ENCODE peak calls at places on chromosomes 2 and 18, in ten cellular contexts. X, D, W, M, L, H, N, Z, B and I are unnamed samples.

GRCh38 chr2:234694244-234695013 is 197.5 kb upstream of the ARL4C start:
- DNase-seq in X (no peak), D (no peak), W (no peak), M (no peak), L (no peak), H (no peak), N (no peak), Z (no peak), B (no peak), I (no peak)

GRCh38 chr2:230974096-230974913 is 21.6 kb upstream of the SPATA3 start:
- DNase-seq in X (no peak), D (no peak), W (no peak), M (no peak), L (no peak), H (no peak), N (no peak), Z (peak), B (no peak), I (no peak)

GRCh38 chr18:80246656-80247402 is 485 bp downstream of the PARD6G start:
- DNase-seq in X (no peak), D (no peak), W (peak), M (peak), L (peak), H (no peak), N (peak), Z (no peak), B (no peak), I (no peak)

GRCh38 chr2:29001791-29002190 is 20.7 kb downstream of the TOGARAM2 start:
- DNase-seq in X (no peak), D (no peak), W (no peak), M (no peak), L (no peak), H (no peak), N (no peak), Z (peak), B (no peak), I (no peak)

GRCh38 chr18:77206676-77207370 is 42.8 kb upstream of the GALR1 start:
- DNase-seq in X (no peak), D (no peak), W (no peak), M (no peak), L (no peak), H (no peak), N (no peak), Z (no peak), B (no peak), I (no peak)

GRCh38 chr2:221876016-221876415 is 303.9 kb upstream of the EPHA4 start:
- DNase-seq in X (no peak), D (no peak), W (no peak), M (no peak), L (no peak), H (no peak), N (no peak), Z (no peak), B (no peak), I (no peak)

GRCh38 chr2:168371273-168371992 is 84.6 kb upstream of the CERS6 start:
- DNase-seq in X (no peak), D (no peak), W (no peak), M (no peak), L (no peak), H (no peak), N (no peak), Z (no peak), B (no peak), I (no peak)

GRCh38 chr2:223868005-223868404 is 30.6 kb upstream of the AP1S3 start:
- DNase-seq in X (no peak), D (no peak), W (no peak), M (no peak), L (no peak), H (no peak), N (no peak), Z (no peak), B (no peak), I (no peak)

GRCh38 chr2:143217512-143218136 is 88.4 kb downstream of the ARHGAP15 start:
- DNase-seq in X (no peak), D (no peak), W (no peak), M (no peak), L (no peak), H (no peak), N (no peak), Z (no peak), B (no peak), I (no peak)

GRCh38 chr2:29401994-29402393 is 286.8 kb downstream of the CLIP4 start:
- DNase-seq in X (no peak), D (no peak), W (no peak), M (no peak), L (peak), H (no peak), N (no peak), Z (no peak), B (no peak), I (no peak)

GRCh38 chr2:74768401-74768914 is 65.5 kb upstream of the HK2 start:
- DNase-seq in X (no peak), D (no peak), W (no peak), M (no peak), L (no peak), H (no peak), N (no peak), Z (no peak), B (no peak), I (no peak)
- H3K27ac ChIP-seq in X (no peak), D (no peak), W (no peak), M (no peak), L (no peak), H (no peak), N (no peak), Z (no peak), B (no peak), I (no peak)

GRCh38 chr18:49560277-49561126 is 1.4 kb upstream of the LIPG start:
- DNase-seq in X (no peak), D (no peak), W (peak), M (peak), L (peak), H (no peak), N (no peak), Z (no peak), B (peak), I (no peak)
- H3K27ac ChIP-seq in X (no peak), D (no peak), W (peak), M (no peak), L (no peak), H (no peak), N (no peak), Z (no peak), B (peak), I (no peak)

GRCh38 chr2:232539298-232540231 is at the start of gene CHRNG:
- DNase-seq in X (no peak), D (no peak), W (peak), M (peak), L (no peak), H (no peak), N (no peak), Z (no peak), B (peak), I (no peak)
- H3K27ac ChIP-seq in X (no peak), D (no peak), W (no peak), M (no peak), L (no peak), H (no peak), N (no peak), Z (no peak), B (no peak), I (no peak)

DNA sequence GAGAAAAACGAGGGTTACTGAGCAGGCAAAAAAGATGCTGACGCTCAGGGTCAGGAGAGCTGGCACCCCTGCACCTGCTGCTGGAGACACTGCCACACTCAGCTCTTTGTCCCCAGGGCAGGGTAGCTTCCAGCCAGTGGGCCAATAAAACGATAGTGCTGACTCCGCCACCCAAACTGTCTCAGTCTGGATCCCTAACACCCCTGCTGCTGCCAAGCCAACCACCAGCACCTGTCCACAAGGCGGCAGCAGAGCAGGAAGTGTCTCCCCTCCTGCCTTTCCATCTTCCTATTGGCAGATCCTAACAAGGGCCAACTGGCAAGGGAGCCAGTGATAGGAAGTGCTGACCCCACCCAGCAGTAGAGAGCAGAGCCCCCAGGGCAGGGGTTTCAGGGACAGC is 531.5 kb upstream of the SALL3 start:
- DNase-seq in X (no peak), D (no peak), W (no peak), M (no peak), L (no peak), H (no peak), N (no peak), Z (no peak), B (no peak), I (no peak)
- H3K27ac ChIP-seq in X (no peak), D (no peak), W (no peak), M (no peak), L (no peak), H (no peak), N (no peak), Z (no peak), B (no peak), I (no peak)

GRCh38 chr2:198060277-198060676 is 255.9 kb downstream of the PLCL1 start:
- DNase-seq in X (no peak), D (no peak), W (no peak), M (no peak), L (no peak), H (no peak), N (no peak), Z (no peak), B (no peak), I (no peak)

GRCh38 chr2:198062826-198063225 is 258.4 kb downstream of the PLCL1 start:
- DNase-seq in X (no peak), D (no peak), W (no peak), M (no peak), L (no peak), H (no peak), N (no peak), Z (no peak), B (no peak), I (no peak)

GRCh38 chr2:198063242-198063641 is 258.8 kb downstream of the PLCL1 start:
- DNase-seq in X (no peak), D (no peak), W (no peak), M (no peak), L (no peak), H (no peak), N (no peak), Z (no peak), B (no peak), I (no peak)

GRCh38 chr2:198056836-198057235 is 252.4 kb downstream of the PLCL1 start:
- DNase-seq in X (no peak), D (no peak), W (no peak), M (no peak), L (no peak), H (no peak), N (no peak), Z (no peak), B (no peak), I (no peak)

GRCh38 chr2:198059800-198060199 is 255.4 kb downstream of the PLCL1 start:
- DNase-seq in X (no peak), D (no peak), W (no peak), M (no peak), L (no peak), H (no peak), N (no peak), Z (no peak), B (no peak), I (no peak)
- H3K27ac ChIP-seq in X (no peak), D (no peak), W (no peak), M (no peak), L (no peak), H (no peak), N (no peak), Z (no peak), B (no peak), I (no peak)

GRCh38 chr2:42569116-42569711 is 782 bp downstream of the MTA3 start:
- DNase-seq in X (no peak), D (no peak), W (peak), M (no peak), L (peak), H (no peak), N (no peak), Z (no peak), B (no peak), I (no peak)

GRCh38 chr2:42568431-42569115 is at the start of gene MTA3:
- DNase-seq in X (no peak), D (no peak), W (peak), M (peak), L (peak), H (no peak), N (peak), Z (peak), B (peak), I (peak)

GRCh38 chr2:42566837-42567251 is 1.6 kb upstream of the MTA3 start:
- DNase-seq in X (no peak), D (no peak), W (no peak), M (no peak), L (no peak), H (no peak), N (no peak), Z (no peak), B (no peak), I (no peak)

GRCh38 chr2:42567389-42567788 is 1.0 kb upstream of the MTA3 start:
- DNase-seq in X (no peak), D (no peak), W (peak), M (no peak), L (no peak), H (no peak), N (no peak), Z (no peak), B (no peak), I (no peak)

GRCh38 chr2:42567806-42568429 is 514 bp upstream of the MTA3 start:
- DNase-seq in X (no peak), D (no peak), W (peak), M (no peak), L (peak), H (no peak), N (no peak), Z (no peak), B (peak), I (peak)
- H3K27ac ChIP-seq in X (peak), D (peak), W (peak), M (peak), L (peak), H (no peak), N (peak), Z (no peak), B (peak), I (peak)

DNA sequence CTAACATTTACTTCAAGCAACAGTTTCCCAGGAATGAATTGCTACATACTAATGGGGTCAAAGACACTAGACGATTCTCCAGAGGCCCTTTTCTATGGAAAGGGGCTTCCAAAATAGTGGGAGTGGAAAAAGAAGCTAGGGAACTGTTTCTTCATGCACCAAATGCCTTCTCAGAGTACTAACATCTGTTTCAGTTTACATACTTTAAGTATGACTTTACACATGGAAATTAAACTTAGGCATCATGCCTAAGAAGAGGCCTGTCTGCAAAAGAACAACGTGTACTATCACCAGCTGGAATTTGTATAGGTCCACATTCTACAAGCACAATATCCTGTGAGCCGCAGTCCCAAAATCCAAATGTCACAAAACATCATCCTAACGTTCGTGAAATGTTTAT is 29.4 kb upstream of the WDR75 start:
- DNase-seq in X (no peak), D (peak), W (peak), M (no peak), L (no peak), H (no peak), N (no peak), Z (no peak), B (no peak), I (no peak)
- H3K27ac ChIP-seq in X (peak), D (peak), W (peak), M (peak), L (no peak), H (no peak), N (no peak), Z (no peak), B (no peak), I (no peak)

GRCh38 chr2:27400348-27401135 is 8.8 kb downstream of the PPM1G start:
- DNase-seq in X (no peak), D (no peak), W (no peak), M (no peak), L (no peak), H (no peak), N (no peak), Z (no peak), B (no peak), I (no peak)
- H3K27ac ChIP-seq in X (no peak), D (peak), W (no peak), M (no peak), L (no peak), H (no peak), N (no peak), Z (no peak), B (no peak), I (no peak)